ENCODE peak calls at places on chromosomes 5 and 9, in five cellular contexts. P is H1, K is HepG2, N is HCT116, F is K562. J is an unnamed sample.
A peak's percentile ranks its signal among the peaks of the same experiment; 100 is the strongest.

GRCh38 chr5:65925601-65926275 is 637 bp upstream of the ERBIN start:
- DNase-seq in P (peak; percentile 85), K (peak; percentile 74), N (peak; percentile 47), F (peak; percentile 89), J (peak; percentile 96)

GRCh38 chr9:78539188-78539587 is 242.3 kb downstream of the PSAT1 start:
- DNase-seq in P (no peak), K (no peak), N (no peak), F (no peak), J (no peak)

GRCh38 chr5:54645888-54646284 is 128.3 kb downstream of the SNX18 start:
- DNase-seq in P (no peak), K (no peak), N (no peak), F (no peak), J (no peak)

GRCh38 chr9:112180387-112180881 is 5.3 kb upstream of the SUSD1 start:
- DNase-seq in P (no peak), K (peak; percentile 86), N (no peak), F (peak; percentile 72), J (no peak)

GRCh38 chr5:40429258-40430111 is 250.2 kb upstream of the PTGER4 start:
- DNase-seq in P (no peak), K (no peak), N (no peak), F (no peak), J (no peak)

GRCh38 chr5:34891981-34892380 is 23.3 kb downstream of the RAD1 start:
- DNase-seq in P (no peak), K (no peak), N (no peak), F (no peak), J (no peak)

GRCh38 chr5:39547548-39548154 is 122.9 kb upstream of the DAB2 start:
- DNase-seq in P (no peak), K (peak; percentile 41), N (peak; percentile 43), F (peak; percentile 37), J (peak; percentile 14)

GRCh38 chr9:98255064-98255577 is 328 bp downstream of the TBC1D2 start:
- DNase-seq in P (no peak), K (no peak), N (no peak), F (no peak), J (no peak)

GRCh38 chr9:34653131-34653530 is 1.1 kb downstream of the IL11RA start:
- DNase-seq in P (no peak), K (no peak), N (no peak), F (no peak), J (peak; percentile 48)

GRCh38 chr9:116733010-116733641 is 46.0 kb downstream of the TRIM32 start:
- DNase-seq in P (no peak), K (no peak), N (no peak), F (no peak), J (no peak)

GRCh38 chr9:133371261-133371711 is 4.6 kb downstream of the SURF4 start:
- DNase-seq in P (no peak), K (no peak), N (no peak), F (no peak), J (no peak)

GRCh38 chr5:171152382-171152781 is 156.7 kb upstream of the TLX3 start:
- DNase-seq in P (no peak), K (no peak), N (peak; percentile 22), F (no peak), J (peak; percentile 17)
- TF ChIP-seq CTCF in P (no peak), K (peak; percentile 24), N (peak; percentile 12), F (peak; percentile 22), J (peak; percentile 42)

GRCh38 chr5:177494356-177495195 is 2.8 kb downstream of the PDLIM7 start:
- DNase-seq in P (peak; percentile 75), K (peak; percentile 47), N (peak; percentile 49), F (peak; percentile 60), J (peak; percentile 88)
- TF ChIP-seq MAX in P (no peak), K (no peak), N (no peak), F (peak; percentile 6), J (peak; percentile 59)

DNA sequence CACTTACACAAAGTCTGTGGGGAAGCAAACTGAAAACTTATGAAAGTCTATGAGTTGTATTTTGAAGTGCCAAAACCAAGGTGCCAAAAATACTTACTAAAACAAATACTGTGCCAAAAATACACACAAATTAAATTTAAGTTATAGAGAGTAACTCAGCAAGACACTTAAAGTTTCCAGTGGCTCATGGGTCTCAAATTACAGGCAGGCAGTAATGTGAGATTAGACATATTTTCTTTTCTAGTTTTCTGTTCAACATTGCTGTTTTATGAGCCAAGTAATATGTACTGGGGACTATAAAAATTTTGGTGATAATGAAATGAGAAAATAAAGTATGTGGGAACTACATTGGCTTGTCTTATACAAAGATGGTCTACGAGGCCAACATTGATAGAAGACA is 172.2 kb upstream of the SNX2 start:
- DNase-seq in P (no peak), K (no peak), N (no peak), F (no peak), J (no peak)
- H3K79me2 ChIP-seq in P (no peaks in the 10 kb centered on the region), K (no peaks in the 10 kb centered on the region), N (no peaks in the 10 kb centered on the region), F (no peaks in the 10 kb centered on the region), J (no peaks in the 10 kb centered on the region)

GRCh38 chr9:12716823-12717222 is 23.6 kb downstream of the TYRP1 start:
- DNase-seq in P (no peak), K (no peak), N (no peak), F (no peak), J (no peak)

GRCh38 chr9:12718482-12719026 is 25.4 kb downstream of the TYRP1 start:
- DNase-seq in P (peak; percentile 60), K (no peak), N (no peak), F (no peak), J (no peak)

GRCh38 chr9:12717907-12718306 is 24.7 kb downstream of the TYRP1 start:
- DNase-seq in P (no peak), K (no peak), N (no peak), F (no peak), J (no peak)

GRCh38 chr9:12720551-12720950 is 27.4 kb downstream of the TYRP1 start:
- DNase-seq in P (no peak), K (no peak), N (no peak), F (no peak), J (no peak)

DNA sequence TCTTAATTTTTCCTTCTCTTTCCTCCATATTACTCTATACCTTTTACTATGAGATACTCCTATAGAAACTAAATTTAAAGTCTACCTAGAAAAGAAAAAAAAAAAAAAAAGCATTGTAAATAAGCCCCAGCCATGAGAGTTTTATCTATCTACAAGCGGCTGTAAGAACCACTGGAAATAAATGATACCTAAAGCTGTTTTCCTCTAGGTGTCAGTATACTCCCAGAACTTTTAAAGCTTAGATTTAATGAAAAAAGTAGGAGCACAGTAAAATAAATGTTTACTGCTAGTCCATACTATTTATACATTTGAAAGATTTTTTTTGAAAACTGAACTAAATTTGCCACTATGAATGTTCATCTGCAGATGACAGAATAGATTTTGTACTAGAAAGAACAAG is 26.2 kb downstream of the TYRP1 start:
- DNase-seq in P (no peak), K (peak; percentile 26), N (peak; percentile 24), F (no peak), J (peak; percentile 22)
- TF ChIP-seq CTCF in P (no peak), K (peak; percentile 38), N (peak; percentile 31), F (peak; percentile 22), J (peak; percentile 74)

GRCh38 chr5:81805086-81805485 is 54.2 kb upstream of the SSBP2 start:
- DNase-seq in P (no peak), K (no peak), N (no peak), F (no peak), J (no peak)

GRCh38 chr5:81800797-81801196 is 49.9 kb upstream of the SSBP2 start:
- DNase-seq in P (no peak), K (no peak), N (no peak), F (no peak), J (no peak)

GRCh38 chr5:81802020-81802419 is 51.1 kb upstream of the SSBP2 start:
- DNase-seq in P (no peak), K (no peak), N (no peak), F (no peak), J (no peak)

GRCh38 chr5:81803812-81804211 is 52.9 kb upstream of the SSBP2 start:
- DNase-seq in P (no peak), K (no peak), N (no peak), F (no peak), J (no peak)

DNA sequence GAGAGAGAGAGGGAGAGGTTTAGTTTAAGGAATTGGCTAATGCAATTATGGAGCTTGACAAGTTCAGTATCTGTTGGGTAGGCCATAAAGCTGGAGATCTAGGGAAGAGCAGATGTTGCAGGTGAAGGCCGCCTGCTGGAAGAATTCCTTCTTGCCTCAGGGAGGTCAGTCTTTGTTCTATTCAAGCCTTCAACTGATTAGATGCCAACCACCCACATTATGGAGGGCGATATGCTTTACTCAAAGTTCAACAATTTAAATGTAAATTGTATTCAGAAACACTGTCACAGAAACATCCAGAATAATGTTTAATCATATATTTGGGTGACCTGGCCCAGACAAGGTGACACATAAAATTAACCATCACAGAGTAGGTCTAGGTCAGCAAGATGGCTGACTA is 51.7 kb upstream of the SSBP2 start:
- DNase-seq in P (no peak), K (no peak), N (no peak), F (no peak), J (no peak)
- TF ChIP-seq MAX in P (no peak), K (no peak), N (no peak), F (no peak), J (no peak)

GRCh38 chr5:56819027-56819881 is 3.9 kb downstream of the MAP3K1 start:
- DNase-seq in P (no peak), K (no peak), N (no peak), F (no peak), J (no peak)
- H3K79me2 ChIP-seq in P (no peaks in the 10 kb centered on the region), K (peaks cover 86% of the 10 kb centered on the region), N (peaks cover 58% of the 10 kb centered on the region), F (peaks cover 84% of the 10 kb centered on the region), J (peaks cover 85% of the 10 kb centered on the region)

DNA sequence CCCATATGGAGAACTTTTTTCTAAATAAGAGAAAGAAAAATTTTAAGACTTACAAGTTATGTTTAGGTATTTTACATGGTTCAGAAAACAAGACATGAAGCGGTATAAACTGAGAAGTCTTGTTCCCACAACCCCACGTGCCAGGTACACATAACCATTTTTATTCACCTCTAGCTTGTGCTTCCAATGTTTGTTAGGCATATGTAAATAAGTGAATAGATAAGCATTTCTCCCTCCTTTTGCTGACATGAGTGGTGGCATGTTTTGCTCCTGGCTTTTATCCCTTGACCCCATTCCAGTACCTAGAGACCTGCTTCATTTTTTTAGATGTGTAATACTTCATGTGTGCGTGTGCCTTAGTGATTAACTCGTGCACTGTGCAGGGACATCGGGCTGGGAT is 152.0 kb upstream of the OTULINL start:
- DNase-seq in P (no peak), K (no peak), N (no peak), F (no peak), J (no peak)
- TF ChIP-seq CTCF in P (no peak), K (no peak), N (no peak), F (no peak), J (no peak)

DNA sequence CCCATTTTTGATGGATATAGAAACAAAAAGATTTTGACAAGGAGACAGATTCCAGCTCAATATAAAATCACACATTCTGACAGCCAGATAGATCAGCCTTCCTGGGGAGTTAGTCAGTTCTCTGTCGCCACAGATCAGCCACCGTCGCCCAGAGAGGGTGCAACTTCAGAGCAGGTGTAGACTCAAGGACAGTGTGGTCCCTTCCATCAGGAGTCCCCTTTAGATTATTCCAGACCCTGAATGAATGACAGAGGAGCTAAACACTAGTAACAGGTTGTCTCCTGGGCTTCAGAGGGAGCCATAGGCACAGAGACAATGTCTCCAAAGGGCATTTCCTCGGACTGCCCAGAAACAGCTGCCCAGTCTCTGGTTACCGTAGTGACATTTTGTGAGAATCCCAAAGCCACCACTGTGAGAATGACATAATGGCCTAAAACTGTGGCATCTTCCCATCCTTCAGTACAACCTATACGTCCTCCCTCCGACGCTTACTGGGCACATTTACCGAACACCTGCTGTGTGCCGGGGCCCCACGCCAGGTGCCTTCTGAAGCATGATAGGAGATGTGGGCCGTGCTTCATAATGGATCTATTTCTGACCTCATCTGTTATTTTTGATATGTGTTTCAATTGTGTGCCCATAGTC is 47.4 kb upstream of the SLC2A8 start:
- DNase-seq in P (no peak), K (no peak), N (no peak), F (no peak), J (no peak)
- TF ChIP-seq MAX in P (no peak), K (no peak), N (no peak), F (no peak), J (no peak)

J was measured in SK-N-SH.